ENCODE peak calls at places on chromosomes 11 and 22, in seven cellular contexts. One of them, this sample, is unnamed.

GRCh38 chr11:74090701-74091100 is 80.1 kb downstream of the C2CD3 start:
- DNase-seq in epithelial cell of esophagus: peak
- DNase-seq in colonic mucosa: no peak
- DNase-seq in left ventricle myocardium inferior: no peak
- DNase-seq in AG09309: no peak
- DNase-seq in GM12865: peak
- DNase-seq in activated CD8-positive, alpha-beta T cell treated with anti-CD3 and anti-CD28 coated beads for 36 hours: no peak
- DNase-seq in this sample: no peak

GRCh38 chr22:46402505-46402904 is 67.0 kb downstream of the TRMU start:
- DNase-seq in epithelial cell of esophagus: no peak
- DNase-seq in colonic mucosa: no peak
- DNase-seq in left ventricle myocardium inferior: no peak
- DNase-seq in AG09309: no peak
- DNase-seq in GM12865: no peak
- DNase-seq in activated CD8-positive, alpha-beta T cell treated with anti-CD3 and anti-CD28 coated beads for 36 hours: no peak
- DNase-seq in this sample: no peak

GRCh38 chr11:92423133-92423532 is 198.5 kb downstream of the FAT3 start:
- DNase-seq in epithelial cell of esophagus: no peak
- DNase-seq in colonic mucosa: no peak
- DNase-seq in left ventricle myocardium inferior: no peak
- DNase-seq in AG09309: no peak
- DNase-seq in GM12865: no peak
- DNase-seq in activated CD8-positive, alpha-beta T cell treated with anti-CD3 and anti-CD28 coated beads for 36 hours: no peak
- DNase-seq in this sample: no peak

GRCh38 chr11:63874511-63874910 is 35.6 kb downstream of the MARK2 start:
- DNase-seq in epithelial cell of esophagus: no peak
- DNase-seq in colonic mucosa: no peak
- DNase-seq in left ventricle myocardium inferior: peak
- DNase-seq in AG09309: no peak
- DNase-seq in GM12865: no peak
- DNase-seq in activated CD8-positive, alpha-beta T cell treated with anti-CD3 and anti-CD28 coated beads for 36 hours: no peak
- DNase-seq in this sample: no peak

GRCh38 chr22:43796567-43796966 is 15.5 kb downstream of the EFCAB6 start:
- DNase-seq in epithelial cell of esophagus: peak
- DNase-seq in colonic mucosa: no peak
- DNase-seq in left ventricle myocardium inferior: no peak
- DNase-seq in AG09309: peak
- DNase-seq in GM12865: no peak
- DNase-seq in activated CD8-positive, alpha-beta T cell treated with anti-CD3 and anti-CD28 coated beads for 36 hours: no peak
- DNase-seq in this sample: no peak

GRCh38 chr22:46674906-46675305 is 54.7 kb downstream of the GRAMD4 start:
- DNase-seq in epithelial cell of esophagus: no peak
- DNase-seq in colonic mucosa: no peak
- DNase-seq in left ventricle myocardium inferior: no peak
- DNase-seq in AG09309: no peak
- DNase-seq in GM12865: no peak
- DNase-seq in activated CD8-positive, alpha-beta T cell treated with anti-CD3 and anti-CD28 coated beads for 36 hours: peak
- DNase-seq in this sample: no peak

GRCh38 chr22:29117799-29118477 is 45.1 kb downstream of the KREMEN1 start:
- DNase-seq in epithelial cell of esophagus: peak
- DNase-seq in colonic mucosa: no peak
- DNase-seq in left ventricle myocardium inferior: no peak
- DNase-seq in AG09309: no peak
- DNase-seq in GM12865: no peak
- DNase-seq in activated CD8-positive, alpha-beta T cell treated with anti-CD3 and anti-CD28 coated beads for 36 hours: no peak
- DNase-seq in this sample: no peak

GRCh38 chr11:8267831-8268529 is 4.3 kb upstream of the LMO1 start:
- DNase-seq in epithelial cell of esophagus: peak
- DNase-seq in colonic mucosa: no peak
- DNase-seq in left ventricle myocardium inferior: no peak
- DNase-seq in AG09309: no peak
- DNase-seq in GM12865: no peak
- DNase-seq in activated CD8-positive, alpha-beta T cell treated with anti-CD3 and anti-CD28 coated beads for 36 hours: peak
- DNase-seq in this sample: no peak

GRCh38 chr11:112797653-112798293 is 163.4 kb upstream of the NCAM1 start:
- DNase-seq in epithelial cell of esophagus: peak
- DNase-seq in colonic mucosa: no peak
- DNase-seq in left ventricle myocardium inferior: no peak
- DNase-seq in AG09309: no peak
- DNase-seq in GM12865: peak
- DNase-seq in activated CD8-positive, alpha-beta T cell treated with anti-CD3 and anti-CD28 coated beads for 36 hours: peak
- DNase-seq in this sample: peak

GRCh38 chr11:102874842-102875241 is at the start of gene MMP12:
- DNase-seq in epithelial cell of esophagus: peak
- DNase-seq in colonic mucosa: no peak
- DNase-seq in left ventricle myocardium inferior: no peak
- DNase-seq in AG09309: no peak
- DNase-seq in GM12865: no peak
- DNase-seq in activated CD8-positive, alpha-beta T cell treated with anti-CD3 and anti-CD28 coated beads for 36 hours: no peak
- DNase-seq in this sample: no peak

GRCh38 chr11:6992026-6992425 is 28.1 kb downstream of the ZNF214 start:
- DNase-seq in epithelial cell of esophagus: peak
- DNase-seq in colonic mucosa: no peak
- DNase-seq in left ventricle myocardium inferior: no peak
- DNase-seq in AG09309: peak
- DNase-seq in GM12865: no peak
- DNase-seq in activated CD8-positive, alpha-beta T cell treated with anti-CD3 and anti-CD28 coated beads for 36 hours: no peak
- DNase-seq in this sample: no peak

GRCh38 chr22:50269573-50270301 is 443 bp downstream of the MAPK11 start:
- DNase-seq in epithelial cell of esophagus: peak
- DNase-seq in colonic mucosa: no peak
- DNase-seq in left ventricle myocardium inferior: peak
- DNase-seq in AG09309: no peak
- DNase-seq in GM12865: peak
- DNase-seq in activated CD8-positive, alpha-beta T cell treated with anti-CD3 and anti-CD28 coated beads for 36 hours: peak
- DNase-seq in this sample: peak

GRCh38 chr22:28505416-28506156 is 174.1 kb downstream of the TTC28 start:
- DNase-seq in epithelial cell of esophagus: no peak
- DNase-seq in colonic mucosa: no peak
- DNase-seq in left ventricle myocardium inferior: no peak
- DNase-seq in AG09309: no peak
- DNase-seq in GM12865: no peak
- DNase-seq in activated CD8-positive, alpha-beta T cell treated with anti-CD3 and anti-CD28 coated beads for 36 hours: no peak
- DNase-seq in this sample: no peak

GRCh38 chr11:118996926-118997626 is 862 bp upstream of the CENATAC start:
- DNase-seq in epithelial cell of esophagus: peak
- DNase-seq in colonic mucosa: no peak
- DNase-seq in left ventricle myocardium inferior: no peak
- DNase-seq in AG09309: no peak
- DNase-seq in GM12865: peak
- DNase-seq in activated CD8-positive, alpha-beta T cell treated with anti-CD3 and anti-CD28 coated beads for 36 hours: peak
- DNase-seq in this sample: peak

GRCh38 chr22:42490244-42490832 is 29.3 kb downstream of the RRP7A start:
- DNase-seq in epithelial cell of esophagus: no peak
- DNase-seq in colonic mucosa: no peak
- DNase-seq in left ventricle myocardium inferior: no peak
- DNase-seq in AG09309: no peak
- DNase-seq in GM12865: no peak
- DNase-seq in activated CD8-positive, alpha-beta T cell treated with anti-CD3 and anti-CD28 coated beads for 36 hours: no peak
- DNase-seq in this sample: no peak

GRCh38 chr11:17418437-17418836 is 30.0 kb upstream of the KCNJ11 start:
- DNase-seq in epithelial cell of esophagus: no peak
- DNase-seq in colonic mucosa: no peak
- DNase-seq in left ventricle myocardium inferior: no peak
- DNase-seq in AG09309: no peak
- DNase-seq in GM12865: no peak
- DNase-seq in activated CD8-positive, alpha-beta T cell treated with anti-CD3 and anti-CD28 coated beads for 36 hours: no peak
- DNase-seq in this sample: no peak

GRCh38 chr11:20937826-20938225 is 268.4 kb downstream of the NELL1 start:
- DNase-seq in epithelial cell of esophagus: no peak
- DNase-seq in colonic mucosa: no peak
- DNase-seq in left ventricle myocardium inferior: no peak
- DNase-seq in AG09309: no peak
- DNase-seq in GM12865: no peak
- DNase-seq in activated CD8-positive, alpha-beta T cell treated with anti-CD3 and anti-CD28 coated beads for 36 hours: no peak
- DNase-seq in this sample: no peak

GRCh38 chr22:47398491-47398890 is 636.0 kb downstream of the TBC1D22A start:
- DNase-seq in epithelial cell of esophagus: no peak
- DNase-seq in colonic mucosa: no peak
- DNase-seq in left ventricle myocardium inferior: no peak
- DNase-seq in AG09309: no peak
- DNase-seq in GM12865: no peak
- DNase-seq in activated CD8-positive, alpha-beta T cell treated with anti-CD3 and anti-CD28 coated beads for 36 hours: no peak
- DNase-seq in this sample: no peak

GRCh38 chr11:95364324-95365295 is 133.6 kb upstream of the SESN3 start:
- DNase-seq in epithelial cell of esophagus: peak
- DNase-seq in colonic mucosa: no peak
- DNase-seq in left ventricle myocardium inferior: no peak
- DNase-seq in AG09309: no peak
- DNase-seq in GM12865: no peak
- DNase-seq in activated CD8-positive, alpha-beta T cell treated with anti-CD3 and anti-CD28 coated beads for 36 hours: no peak
- DNase-seq in this sample: no peak

GRCh38 chr11:43687120-43687791 is 6.7 kb downstream of the HSD17B12 start:
- DNase-seq in epithelial cell of esophagus: peak
- DNase-seq in colonic mucosa: peak
- DNase-seq in left ventricle myocardium inferior: peak
- DNase-seq in AG09309: no peak
- DNase-seq in GM12865: no peak
- DNase-seq in activated CD8-positive, alpha-beta T cell treated with anti-CD3 and anti-CD28 coated beads for 36 hours: no peak
- DNase-seq in this sample: no peak

GRCh38 chr11:16191212-16191851 is 165.0 kb downstream of the SOX6 start:
- DNase-seq in epithelial cell of esophagus: peak
- DNase-seq in colonic mucosa: no peak
- DNase-seq in left ventricle myocardium inferior: no peak
- DNase-seq in AG09309: no peak
- DNase-seq in GM12865: peak
- DNase-seq in activated CD8-positive, alpha-beta T cell treated with anti-CD3 and anti-CD28 coated beads for 36 hours: no peak
- DNase-seq in this sample: no peak
- TF ChIP-seq CTCF in epithelial cell of esophagus: no peak
- TF ChIP-seq CTCF in colonic mucosa: no peak
- TF ChIP-seq CTCF in left ventricle myocardium inferior: peak
- TF ChIP-seq CTCF in AG09309: no peak
- TF ChIP-seq CTCF in GM12865: no peak
- TF ChIP-seq CTCF in activated CD8-positive, alpha-beta T cell treated with anti-CD3 and anti-CD28 coated beads for 36 hours: no peak
- TF ChIP-seq CTCF in this sample: no peak

GRCh38 chr11:809287-810039 is at the start of gene RPLP2:
- DNase-seq in epithelial cell of esophagus: peak
- DNase-seq in colonic mucosa: peak
- DNase-seq in left ventricle myocardium inferior: peak
- DNase-seq in AG09309: peak
- DNase-seq in GM12865: peak
- DNase-seq in activated CD8-positive, alpha-beta T cell treated with anti-CD3 and anti-CD28 coated beads for 36 hours: peak
- DNase-seq in this sample: peak
- TF ChIP-seq CTCF in epithelial cell of esophagus: no peak
- TF ChIP-seq CTCF in colonic mucosa: no peak
- TF ChIP-seq CTCF in left ventricle myocardium inferior: no peak
- TF ChIP-seq CTCF in AG09309: no peak
- TF ChIP-seq CTCF in GM12865: no peak
- TF ChIP-seq CTCF in activated CD8-positive, alpha-beta T cell treated with anti-CD3 and anti-CD28 coated beads for 36 hours: no peak
- TF ChIP-seq CTCF in this sample: no peak

GRCh38 chr11:10683429-10683828 is 10.1 kb downstream of the IRAG1 start:
- DNase-seq in epithelial cell of esophagus: no peak
- DNase-seq in colonic mucosa: no peak
- DNase-seq in left ventricle myocardium inferior: no peak
- DNase-seq in AG09309: no peak
- DNase-seq in GM12865: no peak
- DNase-seq in activated CD8-positive, alpha-beta T cell treated with anti-CD3 and anti-CD28 coated beads for 36 hours: no peak
- DNase-seq in this sample: no peak

GRCh38 chr11:10692716-10693115 is 839 bp downstream of the IRAG1 start:
- DNase-seq in epithelial cell of esophagus: no peak
- DNase-seq in colonic mucosa: no peak
- DNase-seq in left ventricle myocardium inferior: no peak
- DNase-seq in AG09309: no peak
- DNase-seq in GM12865: no peak
- DNase-seq in activated CD8-positive, alpha-beta T cell treated with anti-CD3 and anti-CD28 coated beads for 36 hours: no peak
- DNase-seq in this sample: no peak

GRCh38 chr11:10693509-10694071 is at the start of gene IRAG1:
- DNase-seq in epithelial cell of esophagus: no peak
- DNase-seq in colonic mucosa: peak
- DNase-seq in left ventricle myocardium inferior: peak
- DNase-seq in AG09309: no peak
- DNase-seq in GM12865: no peak
- DNase-seq in activated CD8-positive, alpha-beta T cell treated with anti-CD3 and anti-CD28 coated beads for 36 hours: no peak
- DNase-seq in this sample: no peak

DNA sequence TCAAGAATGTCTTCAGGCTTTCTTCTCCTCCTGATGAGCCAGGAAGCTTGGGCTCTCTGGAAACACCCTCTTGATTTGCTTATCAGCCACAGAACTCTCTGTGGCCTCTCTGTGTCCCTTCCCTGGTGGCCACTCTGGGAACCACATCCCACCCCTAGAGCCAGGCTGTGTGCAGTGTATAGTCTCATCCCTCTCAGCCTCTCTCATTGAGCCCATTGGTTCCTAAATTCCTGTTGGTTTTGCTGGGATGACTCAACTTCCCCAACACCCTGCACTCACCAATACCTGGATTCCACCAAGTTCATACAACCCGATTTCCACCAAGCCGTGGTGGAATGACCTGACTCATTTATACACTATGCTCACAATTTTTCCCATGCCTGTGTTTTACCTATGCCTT is 5.2 kb downstream of the IRAG1 start:
- DNase-seq in epithelial cell of esophagus: peak
- DNase-seq in colonic mucosa: no peak
- DNase-seq in left ventricle myocardium inferior: no peak
- DNase-seq in AG09309: no peak
- DNase-seq in GM12865: peak
- DNase-seq in activated CD8-positive, alpha-beta T cell treated with anti-CD3 and anti-CD28 coated beads for 36 hours: peak
- DNase-seq in this sample: no peak
- TF ChIP-seq CTCF in epithelial cell of esophagus: peak
- TF ChIP-seq CTCF in colonic mucosa: peak
- TF ChIP-seq CTCF in left ventricle myocardium inferior: peak
- TF ChIP-seq CTCF in AG09309: peak
- TF ChIP-seq CTCF in GM12865: peak
- TF ChIP-seq CTCF in activated CD8-positive, alpha-beta T cell treated with anti-CD3 and anti-CD28 coated beads for 36 hours: peak
- TF ChIP-seq CTCF in this sample: no peak

DNA sequence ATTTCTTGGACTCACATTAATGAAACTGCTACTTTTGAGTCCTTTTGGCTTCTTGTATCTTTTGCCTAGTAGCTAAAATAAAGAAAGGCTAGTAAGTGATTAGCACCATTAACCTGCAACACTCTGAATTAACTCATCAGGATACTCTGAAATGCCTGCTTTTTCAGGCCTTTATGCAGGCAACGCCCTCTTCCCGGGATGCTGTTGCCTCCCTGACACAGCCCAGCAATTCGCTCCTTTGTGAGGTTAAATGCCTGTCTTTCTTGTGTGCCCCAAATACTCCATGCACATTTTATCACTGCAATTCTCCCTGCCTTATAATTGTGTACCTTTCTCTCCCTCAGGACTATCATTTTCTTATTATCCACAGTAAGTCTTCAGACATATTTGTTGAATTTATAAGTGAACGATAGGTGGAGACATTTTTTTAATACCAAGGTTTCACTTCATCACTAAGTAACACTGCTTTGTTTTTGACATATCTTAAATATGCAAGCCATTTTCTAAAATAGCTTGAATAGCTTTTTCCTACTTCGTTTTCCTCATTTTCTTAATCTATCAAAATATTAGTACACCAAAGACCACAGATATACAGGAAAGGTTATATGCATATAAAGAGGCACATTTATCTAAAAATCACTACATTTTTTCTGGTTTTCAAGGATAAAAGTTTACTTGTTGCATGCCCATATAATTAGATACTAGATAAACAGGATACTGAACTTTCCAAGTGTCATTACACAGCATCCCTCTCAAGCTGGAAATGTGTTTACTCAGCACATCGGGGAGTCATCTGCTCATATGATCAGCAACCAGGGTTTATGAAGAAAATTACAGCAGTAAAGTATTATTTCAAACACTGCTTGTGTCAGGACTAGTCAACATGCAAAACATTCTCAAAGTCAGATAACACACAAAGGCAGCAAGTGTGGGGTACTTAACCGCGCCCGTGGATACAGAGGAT is 48.5 kb upstream of the DDI1 start:
- DNase-seq in epithelial cell of esophagus: peak
- DNase-seq in colonic mucosa: no peak
- DNase-seq in left ventricle myocardium inferior: no peak
- DNase-seq in AG09309: no peak
- DNase-seq in GM12865: no peak
- DNase-seq in activated CD8-positive, alpha-beta T cell treated with anti-CD3 and anti-CD28 coated beads for 36 hours: no peak
- DNase-seq in this sample: no peak
- TF ChIP-seq CTCF in epithelial cell of esophagus: no peak
- TF ChIP-seq CTCF in colonic mucosa: no peak
- TF ChIP-seq CTCF in left ventricle myocardium inferior: no peak
- TF ChIP-seq CTCF in AG09309: no peak
- TF ChIP-seq CTCF in GM12865: no peak
- TF ChIP-seq CTCF in activated CD8-positive, alpha-beta T cell treated with anti-CD3 and anti-CD28 coated beads for 36 hours: no peak
- TF ChIP-seq CTCF in this sample: no peak